ENCODE peak calls at places on chromosomes 3 and 15, in seven cellular contexts. One of them, this sample, is unnamed.

GRCh38 chr15:57259511-57260143 is 116.7 kb upstream of the CGNL1 start:
- DNase-seq in cardiac fibroblast: no peak
- DNase-seq in fibroblast of lung: peak
- DNase-seq in epithelial cell of proximal tubule: no peak
- DNase-seq in A549: no peak
- DNase-seq in NB4: no peak
- DNase-seq in upper lobe of right lung: no peak
- DNase-seq in this sample: no peak

GRCh38 chr15:94023520-94023919 is 207.8 kb upstream of the MCTP2 start:
- DNase-seq in fibroblast of lung: no peak
- DNase-seq in epithelial cell of proximal tubule: no peak
- DNase-seq in A549: no peak
- DNase-seq in upper lobe of right lung: no peak
- DNase-seq in cardiac fibroblast: no peak
- DNase-seq in NB4: no peak
- DNase-seq in this sample: no peak

GRCh38 chr3:126212629-126213375 is 32.4 kb upstream of the ALDH1L1 start:
- DNase-seq in NB4: peak
- DNase-seq in fibroblast of lung: peak
- DNase-seq in epithelial cell of proximal tubule: no peak
- DNase-seq in upper lobe of right lung: peak
- DNase-seq in A549: peak
- DNase-seq in cardiac fibroblast: peak
- DNase-seq in this sample: no peak

GRCh38 chr15:97806731-97807130 is 153.8 kb upstream of the ARRDC4 start:
- DNase-seq in epithelial cell of proximal tubule: no peak
- DNase-seq in upper lobe of right lung: no peak
- DNase-seq in NB4: no peak
- DNase-seq in cardiac fibroblast: no peak
- DNase-seq in fibroblast of lung: no peak
- DNase-seq in A549: no peak
- DNase-seq in this sample: no peak

GRCh38 chr3:127694467-127695215 is 21.9 kb downstream of the ABTB1 start:
- DNase-seq in A549: peak
- DNase-seq in fibroblast of lung: peak
- DNase-seq in upper lobe of right lung: peak
- DNase-seq in epithelial cell of proximal tubule: no peak
- DNase-seq in NB4: peak
- DNase-seq in cardiac fibroblast: no peak
- DNase-seq in this sample: no peak

GRCh38 chr15:78282324-78282723 is 17.1 kb downstream of the SKIC8 start:
- DNase-seq in epithelial cell of proximal tubule: no peak
- DNase-seq in upper lobe of right lung: no peak
- DNase-seq in cardiac fibroblast: no peak
- DNase-seq in NB4: no peak
- DNase-seq in A549: no peak
- DNase-seq in fibroblast of lung: peak
- DNase-seq in this sample: no peak

GRCh38 chr3:142275856-142276255 is 50.5 kb upstream of the GK5 start:
- DNase-seq in upper lobe of right lung: no peak
- DNase-seq in epithelial cell of proximal tubule: no peak
- DNase-seq in fibroblast of lung: peak
- DNase-seq in NB4: peak
- DNase-seq in A549: no peak
- DNase-seq in cardiac fibroblast: peak
- DNase-seq in this sample: peak

GRCh38 chr3:94360982-94361381 is 298.1 kb downstream of the NSUN3 start:
- DNase-seq in cardiac fibroblast: peak
- DNase-seq in A549: no peak
- DNase-seq in upper lobe of right lung: no peak
- DNase-seq in epithelial cell of proximal tubule: no peak
- DNase-seq in NB4: no peak
- DNase-seq in fibroblast of lung: peak
- DNase-seq in this sample: no peak

GRCh38 chr3:56998081-56998529 is 62.4 kb upstream of the SPATA12 start:
- DNase-seq in upper lobe of right lung: no peak
- DNase-seq in NB4: no peak
- DNase-seq in fibroblast of lung: no peak
- DNase-seq in cardiac fibroblast: peak
- DNase-seq in A549: no peak
- DNase-seq in epithelial cell of proximal tubule: no peak
- DNase-seq in this sample: no peak

GRCh38 chr3:177934001-177934891 is 602.0 kb upstream of the KCNMB2 start:
- DNase-seq in NB4: no peak
- DNase-seq in epithelial cell of proximal tubule: peak
- DNase-seq in A549: peak
- DNase-seq in fibroblast of lung: peak
- DNase-seq in upper lobe of right lung: no peak
- DNase-seq in cardiac fibroblast: peak
- DNase-seq in this sample: peak

GRCh38 chr15:89495638-89496145 is 691 bp downstream of the RHCG start:
- DNase-seq in NB4: no peak
- DNase-seq in epithelial cell of proximal tubule: no peak
- DNase-seq in fibroblast of lung: no peak
- DNase-seq in A549: no peak
- DNase-seq in cardiac fibroblast: no peak
- DNase-seq in upper lobe of right lung: no peak
- DNase-seq in this sample: no peak

GRCh38 chr15:34987623-34987981 is 485 bp downstream of the ZNF770 start:
- DNase-seq in fibroblast of lung: no peak
- DNase-seq in NB4: no peak
- DNase-seq in cardiac fibroblast: no peak
- DNase-seq in A549: no peak
- DNase-seq in epithelial cell of proximal tubule: no peak
- DNase-seq in upper lobe of right lung: no peak
- DNase-seq in this sample: no peak

GRCh38 chr3:185709241-185709955 is 115.4 kb downstream of the IGF2BP2 start:
- DNase-seq in cardiac fibroblast: no peak
- DNase-seq in A549: no peak
- DNase-seq in epithelial cell of proximal tubule: no peak
- DNase-seq in upper lobe of right lung: no peak
- DNase-seq in fibroblast of lung: no peak
- DNase-seq in NB4: no peak
- DNase-seq in this sample: no peak

GRCh38 chr15:37086120-37086519 is 14.2 kb downstream of the MEIS2 start:
- DNase-seq in NB4: no peak
- DNase-seq in cardiac fibroblast: no peak
- DNase-seq in upper lobe of right lung: no peak
- DNase-seq in epithelial cell of proximal tubule: no peak
- DNase-seq in A549: no peak
- DNase-seq in fibroblast of lung: no peak
- DNase-seq in this sample: no peak

GRCh38 chr3:194395767-194396527 is 3.1 kb downstream of the GP5 start:
- DNase-seq in epithelial cell of proximal tubule: no peak
- DNase-seq in NB4: no peak
- DNase-seq in upper lobe of right lung: peak
- DNase-seq in A549: no peak
- DNase-seq in cardiac fibroblast: no peak
- DNase-seq in fibroblast of lung: no peak
- DNase-seq in this sample: no peak

GRCh38 chr3:113912551-113913246 is 35.1 kb upstream of the ZDHHC23 start:
- DNase-seq in fibroblast of lung: peak
- DNase-seq in epithelial cell of proximal tubule: peak
- DNase-seq in cardiac fibroblast: peak
- DNase-seq in NB4: peak
- DNase-seq in upper lobe of right lung: no peak
- DNase-seq in A549: peak
- DNase-seq in this sample: no peak

GRCh38 chr3:73656241-73656890 is 31.6 kb upstream of the PDZRN3 start:
- DNase-seq in epithelial cell of proximal tubule: no peak
- DNase-seq in fibroblast of lung: peak
- DNase-seq in A549: no peak
- DNase-seq in NB4: no peak
- DNase-seq in upper lobe of right lung: no peak
- DNase-seq in cardiac fibroblast: no peak
- DNase-seq in this sample: peak

GRCh38 chr3:72451840-72452239 is 396.4 kb downstream of the SHQ1 start:
- DNase-seq in fibroblast of lung: no peak
- DNase-seq in A549: no peak
- DNase-seq in epithelial cell of proximal tubule: no peak
- DNase-seq in NB4: no peak
- DNase-seq in upper lobe of right lung: no peak
- DNase-seq in cardiac fibroblast: no peak
- DNase-seq in this sample: no peak

GRCh38 chr3:159733194-159733860 is 255.3 kb upstream of the IL12A start:
- DNase-seq in NB4: no peak
- DNase-seq in A549: no peak
- DNase-seq in epithelial cell of proximal tubule: peak
- DNase-seq in fibroblast of lung: peak
- DNase-seq in upper lobe of right lung: no peak
- DNase-seq in cardiac fibroblast: peak
- DNase-seq in this sample: peak

GRCh38 chr15:48411971-48412591 is 80.9 kb downstream of the DUT start:
- DNase-seq in cardiac fibroblast: peak
- DNase-seq in A549: no peak
- DNase-seq in fibroblast of lung: peak
- DNase-seq in upper lobe of right lung: no peak
- DNase-seq in epithelial cell of proximal tubule: no peak
- DNase-seq in NB4: no peak
- DNase-seq in this sample: no peak

GRCh38 chr3:64063982-64064438 is 40.7 kb upstream of the PSMD6 start:
- DNase-seq in NB4: no peak
- DNase-seq in epithelial cell of proximal tubule: no peak
- DNase-seq in cardiac fibroblast: no peak
- DNase-seq in upper lobe of right lung: no peak
- DNase-seq in fibroblast of lung: no peak
- DNase-seq in A549: no peak
- DNase-seq in this sample: no peak

DNA sequence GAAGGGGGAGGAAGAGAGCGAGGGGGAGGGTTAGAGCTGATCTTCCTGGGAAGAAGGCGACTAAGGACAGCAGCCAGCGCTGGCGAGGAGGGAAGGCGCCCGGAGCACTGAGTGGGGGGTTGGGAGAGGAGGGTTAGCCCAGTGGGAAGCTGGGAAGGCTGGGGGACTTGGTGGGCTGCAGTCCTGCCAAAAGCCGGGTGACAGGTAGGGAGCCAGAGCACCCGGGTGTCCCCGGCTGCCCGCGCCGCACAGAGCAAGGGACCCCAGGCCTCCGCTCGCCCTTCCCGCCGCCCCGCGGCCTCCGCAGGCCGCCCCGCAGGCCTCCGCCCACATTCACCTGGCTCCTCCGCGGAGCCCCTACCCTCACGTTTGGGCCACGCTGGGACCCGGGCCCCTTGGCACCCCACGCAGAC is 446 bp downstream of the SLC12A8 start:
- DNase-seq in fibroblast of lung: no peak
- DNase-seq in A549: no peak
- DNase-seq in cardiac fibroblast: no peak
- DNase-seq in upper lobe of right lung: peak
- DNase-seq in epithelial cell of proximal tubule: no peak
- DNase-seq in NB4: no peak
- DNase-seq in this sample: no peak
- H3K4me3 ChIP-seq in fibroblast of lung: peak
- H3K4me3 ChIP-seq in A549: no peak
- H3K4me3 ChIP-seq in cardiac fibroblast: peak
- H3K4me3 ChIP-seq in upper lobe of right lung: peak
- H3K4me3 ChIP-seq in epithelial cell of proximal tubule: peak
- H3K4me3 ChIP-seq in NB4: no peak
- H3K4me3 ChIP-seq in this sample: peak

GRCh38 chr3:138833908-138834358 is 795 bp downstream of the PIK3CB start:
- DNase-seq in A549: no peak
- DNase-seq in upper lobe of right lung: no peak
- DNase-seq in NB4: peak
- DNase-seq in epithelial cell of proximal tubule: no peak
- DNase-seq in cardiac fibroblast: peak
- DNase-seq in fibroblast of lung: peak
- DNase-seq in this sample: no peak
- TF ChIP-seq CTCF in A549: no peak
- TF ChIP-seq CTCF in upper lobe of right lung: no peak
- TF ChIP-seq CTCF in NB4: no peak
- TF ChIP-seq CTCF in epithelial cell of proximal tubule: no peak
- TF ChIP-seq CTCF in cardiac fibroblast: no peak
- TF ChIP-seq CTCF in fibroblast of lung: no peak
- TF ChIP-seq CTCF in this sample: no peak

DNA sequence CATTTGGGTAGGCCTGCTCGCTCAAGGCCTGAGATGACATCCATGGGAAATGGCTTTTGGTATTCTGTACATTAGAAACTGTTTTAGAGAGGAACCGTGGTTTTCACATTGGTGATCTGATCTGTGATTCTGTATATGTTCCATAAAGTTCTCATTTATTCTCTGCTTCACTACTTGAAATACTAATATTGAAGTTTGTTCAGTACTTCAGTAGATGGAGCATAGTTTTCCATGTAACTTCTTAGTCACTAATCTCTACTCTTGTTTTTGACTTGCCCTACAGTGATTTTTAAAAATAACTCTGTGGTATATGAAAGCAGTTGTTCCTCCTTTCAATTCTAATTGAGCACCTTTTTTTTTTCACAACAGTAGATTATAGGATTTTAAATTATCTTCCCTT is 66.5 kb downstream of the MBNL1 start:
- DNase-seq in upper lobe of right lung: no peak
- DNase-seq in NB4: no peak
- DNase-seq in epithelial cell of proximal tubule: no peak
- DNase-seq in fibroblast of lung: no peak
- DNase-seq in A549: no peak
- DNase-seq in cardiac fibroblast: no peak
- DNase-seq in this sample: no peak
- H3K4me3 ChIP-seq in upper lobe of right lung: no peak
- H3K4me3 ChIP-seq in NB4: no peak
- H3K4me3 ChIP-seq in epithelial cell of proximal tubule: no peak
- H3K4me3 ChIP-seq in fibroblast of lung: no peak
- H3K4me3 ChIP-seq in A549: no peak
- H3K4me3 ChIP-seq in cardiac fibroblast: no peak
- H3K4me3 ChIP-seq in this sample: no peak

GRCh38 chr3:99627062-99627826 is 11.2 kb upstream of the COL8A1 start:
- DNase-seq in epithelial cell of proximal tubule: no peak
- DNase-seq in fibroblast of lung: peak
- DNase-seq in NB4: no peak
- DNase-seq in cardiac fibroblast: no peak
- DNase-seq in upper lobe of right lung: no peak
- DNase-seq in A549: no peak
- DNase-seq in this sample: no peak
- TF ChIP-seq CTCF in epithelial cell of proximal tubule: peak
- TF ChIP-seq CTCF in fibroblast of lung: peak
- TF ChIP-seq CTCF in NB4: no peak
- TF ChIP-seq CTCF in cardiac fibroblast: peak
- TF ChIP-seq CTCF in upper lobe of right lung: no peak
- TF ChIP-seq CTCF in A549: no peak
- TF ChIP-seq CTCF in this sample: peak

GRCh38 chr3:152834354-152835310 is at the start of gene P2RY1:
- DNase-seq in cardiac fibroblast: peak
- DNase-seq in upper lobe of right lung: peak
- DNase-seq in A549: peak
- DNase-seq in NB4: peak
- DNase-seq in epithelial cell of proximal tubule: peak
- DNase-seq in fibroblast of lung: peak
- DNase-seq in this sample: no peak
- H3K4me3 ChIP-seq in cardiac fibroblast: peak
- H3K4me3 ChIP-seq in upper lobe of right lung: peak
- H3K4me3 ChIP-seq in A549: peak
- H3K4me3 ChIP-seq in NB4: peak
- H3K4me3 ChIP-seq in epithelial cell of proximal tubule: peak
- H3K4me3 ChIP-seq in fibroblast of lung: peak
- H3K4me3 ChIP-seq in this sample: peak

GRCh38 chr3:132803889-132804288 is 81.7 kb upstream of the NPHP3 start:
- DNase-seq in A549: no peak
- DNase-seq in upper lobe of right lung: no peak
- DNase-seq in NB4: peak
- DNase-seq in cardiac fibroblast: no peak
- DNase-seq in epithelial cell of proximal tubule: no peak
- DNase-seq in fibroblast of lung: peak
- DNase-seq in this sample: no peak
- TF ChIP-seq CTCF in A549: no peak
- TF ChIP-seq CTCF in upper lobe of right lung: no peak
- TF ChIP-seq CTCF in NB4: peak
- TF ChIP-seq CTCF in cardiac fibroblast: no peak
- TF ChIP-seq CTCF in epithelial cell of proximal tubule: peak
- TF ChIP-seq CTCF in fibroblast of lung: no peak
- TF ChIP-seq CTCF in this sample: no peak

GRCh38 chr3:23376516-23377248 is 173.6 kb downstream of the UBE2E2 start:
- DNase-seq in epithelial cell of proximal tubule: no peak
- DNase-seq in upper lobe of right lung: no peak
- DNase-seq in NB4: no peak
- DNase-seq in fibroblast of lung: peak
- DNase-seq in cardiac fibroblast: no peak
- DNase-seq in A549: no peak
- DNase-seq in this sample: no peak
- H3K4me3 ChIP-seq in epithelial cell of proximal tubule: no peak
- H3K4me3 ChIP-seq in upper lobe of right lung: no peak
- H3K4me3 ChIP-seq in NB4: no peak
- H3K4me3 ChIP-seq in fibroblast of lung: no peak
- H3K4me3 ChIP-seq in cardiac fibroblast: no peak
- H3K4me3 ChIP-seq in A549: no peak
- H3K4me3 ChIP-seq in this sample: no peak

This sample was measured in AG04449.